ENCODE peak calls at places on chromosomes 4 and X, in eight cellular contexts. L, J, A, F, C, N, Y and O are unnamed samples.

GRCh38 chrX:10486373-10486772 is 134.0 kb downstream of the MID1 start:
- DNase-seq in N (no peak), Y (peak), A (no peak), C (no peak), F (peak), J (no peak), L (peak), O (no peak)

GRCh38 chr4:107315584-107315983 is 279.5 kb upstream of the DKK2 start:
- DNase-seq in F (no peak), C (no peak), A (no peak), N (no peak), Y (no peak), L (no peak), J (no peak), O (no peak)

GRCh38 chrX:46967547-46967946 is 55.3 kb downstream of the JADE3 start:
- DNase-seq in J (no peak), C (no peak), F (no peak), A (no peak), L (no peak), N (no peak), Y (no peak), O (no peak)

GRCh38 chr4:89657931-89658700 is 178.8 kb downstream of the SNCA start:
- DNase-seq in L (no peak), C (no peak), A (no peak), N (no peak), J (no peak), F (peak), Y (peak), O (no peak)

GRCh38 chrX:56784666-56785065 is 55.6 kb downstream of the NBDY start:
- DNase-seq in A (no peak), F (no peak), N (no peak), Y (no peak), C (no peak), J (no peak), L (no peak), O (no peak)

GRCh38 chrX:11756354-11757318 is 1.4 kb upstream of the MSL3 start:
- DNase-seq in L (no peak), C (no peak), F (no peak), J (no peak), N (peak), A (no peak), Y (no peak), O (no peak)

GRCh38 chr4:38600575-38600974 is 63.4 kb upstream of the KLF3 start:
- DNase-seq in A (no peak), J (no peak), N (no peak), L (no peak), F (no peak), C (no peak), Y (no peak), O (no peak)

GRCh38 chr4:182555997-182556418 is 312.8 kb downstream of the TENM3 start:
- DNase-seq in J (peak), C (no peak), N (no peak), L (no peak), F (peak), Y (peak), A (no peak), O (no peak)

GRCh38 chr4:26452565-26453531 is 37.4 kb downstream of the CCKAR start:
- DNase-seq in L (no peak), C (no peak), A (no peak), J (no peak), N (no peak), Y (no peak), F (no peak), O (no peak)

GRCh38 chrX:25810202-25810601 is 327.9 kb upstream of the MAGEB18 start:
- DNase-seq in N (no peak), F (peak), L (no peak), J (no peak), Y (no peak), C (no peak), A (no peak), O (no peak)

GRCh38 chrX:13420545-13421183 is 100.8 kb upstream of the ATXN3L start:
- DNase-seq in C (no peak), A (no peak), L (no peak), N (no peak), Y (no peak), F (no peak), J (no peak), O (no peak)

GRCh38 chr4:8319731-8320385 is 50.3 kb downstream of the HTRA3 start:
- DNase-seq in Y (no peak), A (no peak), N (no peak), C (no peak), L (peak), J (no peak), F (no peak), O (no peak)

GRCh38 chr4:88599298-88599697 is 7.0 kb downstream of the HERC3 start:
- DNase-seq in C (no peak), J (no peak), A (no peak), N (no peak), L (no peak), F (no peak), Y (peak), O (no peak)

GRCh38 chrX:130340271-130340670 is 552 bp downstream of the SLC25A14 start:
- DNase-seq in A (no peak), L (no peak), C (no peak), J (no peak), F (no peak), N (peak), Y (no peak), O (no peak)

GRCh38 chr4:26288308-26288982 is 32.4 kb upstream of the RBPJ start:
- DNase-seq in C (no peak), Y (peak), J (no peak), N (peak), F (peak), L (peak), A (no peak), O (no peak)

GRCh38 chr4:110483516-110483915 is 7.6 kb downstream of the ENPEP start:
- DNase-seq in A (no peak), C (no peak), J (no peak), F (no peak), L (no peak), Y (no peak), N (no peak), O (no peak)

GRCh38 chr4:115664285-115664684 is 550.9 kb upstream of the NDST4 start:
- DNase-seq in A (no peak), F (no peak), Y (no peak), J (no peak), C (no peak), L (no peak), N (no peak), O (no peak)

GRCh38 chr4:100075056-100075455 is 115.2 kb downstream of the DDIT4L start:
- DNase-seq in L (no peak), C (no peak), N (no peak), F (no peak), Y (no peak), J (no peak), A (no peak), O (no peak)

GRCh38 chr4:77989986-77990385 is 67.1 kb upstream of the FRAS1 start:
- DNase-seq in N (no peak), L (no peak), F (no peak), J (no peak), Y (no peak), C (no peak), A (no peak), O (no peak)

GRCh38 chr4:89125901-89126435 is 14.6 kb downstream of the TIGD2 start:
- DNase-seq in N (no peak), A (no peak), F (no peak), L (no peak), J (no peak), C (no peak), Y (no peak), O (no peak)

GRCh38 chr4:151304755-151305154 is 20.6 kb downstream of the SH3D19 start:
- DNase-seq in J (no peak), Y (no peak), L (no peak), C (no peak), A (no peak), F (no peak), N (no peak), O (no peak)

GRCh38 chr4:1340181-1340747 is 6.7 kb upstream of the UVSSA start:
- DNase-seq in N (no peak), F (no peak), L (peak), J (no peak), Y (no peak), A (no peak), C (no peak), O (peak)

GRCh38 chr4:104025251-104025650 is 305.5 kb upstream of the TACR3 start:
- DNase-seq in N (no peak), Y (no peak), L (no peak), F (no peak), J (no peak), A (no peak), C (no peak), O (no peak)

GRCh38 chr4:127229866-127230608 is 402.7 kb upstream of the INTU start:
- DNase-seq in L (no peak), C (no peak), J (no peak), A (no peak), N (no peak), F (no peak), Y (no peak), O (no peak)

GRCh38 chr4:29309050-29309449 is 1411.1 kb upstream of the PCDH7 start:
- DNase-seq in C (no peak), N (no peak), L (no peak), A (no peak), J (no peak), F (peak), Y (no peak), O (no peak)

GRCh38 chrX:86910602-86911311 is 606.8 kb upstream of the KLHL4 start:
- DNase-seq in L (no peak), F (no peak), Y (no peak), N (no peak), J (no peak), A (no peak), C (no peak), O (no peak)

GRCh38 chr4:1446502-1447153 is 40.4 kb upstream of the NKX1-1 start:
- DNase-seq in J (no peak), F (no peak), N (no peak), L (no peak), Y (no peak), A (no peak), C (no peak), O (peak)

GRCh38 chrX:56729152-56729557 is at the start of gene NBDY:
- DNase-seq in L (peak), A (no peak), N (peak), J (peak), Y (peak), C (peak), F (no peak), O (peak)

GRCh38 chr4:143486314-143486713 is 27.2 kb upstream of the SMARCA5 start:
- DNase-seq in J (no peak), F (no peak), C (no peak), A (no peak), Y (no peak), L (no peak), N (no peak), O (no peak)

GRCh38 chr4:15043226-15043625 is 40.9 kb downstream of the CPEB2 start:
- DNase-seq in A (no peak), L (no peak), N (no peak), F (no peak), J (no peak), Y (no peak), C (no peak), O (no peak)

GRCh38 chr4:165472943-165473676 is 94.3 kb downstream of the CPE start:
- DNase-seq in C (no peak), L (no peak), Y (no peak), J (no peak), N (no peak), F (no peak), A (no peak), O (no peak)

GRCh38 chr4:169243808-169244207 is 26.9 kb downstream of the SH3RF1 start:
- DNase-seq in F (peak), N (no peak), C (no peak), A (no peak), L (no peak), J (no peak), Y (no peak), O (no peak)

GRCh38 chrX:97401586-97402101 is 517.9 kb downstream of the RPA4 start:
- DNase-seq in N (no peak), A (no peak), L (no peak), F (no peak), J (no peak), Y (peak), C (no peak), O (no peak)

GRCh38 chr4:1882850-1883271 is 11.7 kb downstream of the NSD2 start:
- DNase-seq in A (no peak), N (no peak), L (peak), F (no peak), Y (no peak), J (no peak), C (no peak), O (peak)

GRCh38 chr4:111631157-111631999 is 513.9 kb upstream of the FAM241A start:
- DNase-seq in J (peak), N (no peak), L (no peak), C (no peak), F (no peak), A (no peak), Y (peak), O (no peak)

GRCh38 chr4:183860110-183860509 is 45.0 kb upstream of the STOX2 start:
- DNase-seq in J (no peak), N (no peak), F (no peak), C (no peak), L (no peak), A (no peak), Y (no peak), O (no peak)

GRCh38 chr4:37936889-37937498 is 23.2 kb upstream of the PTTG2 start:
- DNase-seq in J (no peak), N (no peak), L (peak), C (no peak), A (no peak), F (no peak), Y (no peak), O (no peak)

GRCh38 chr4:104352211-104352610 is 142.5 kb downstream of the CXXC4 start:
- DNase-seq in J (no peak), C (no peak), A (no peak), Y (no peak), L (no peak), N (no peak), F (no peak), O (no peak)